ENCODE peak calls at places on chromosomes 7 and 10, in four cellular contexts. S is psoas muscle, A is RWPE2, J is heart left ventricle. G is an unnamed sample.
A peak's percentile ranks its signal among the peaks of the same experiment; 100 is the strongest.

GRCh38 chr7:92847305-92847704 is 10.9 kb upstream of the CDK6 start:
- ATAC-seq in A (no peak), S (no peak), J (no peak), G (no peak)

GRCh38 chr10:79181680-79182079 is 112.9 kb downstream of the ZMIZ1 start:
- ATAC-seq in S (no peak), A (no peak), J (peak; percentile 27), G (no peak)

GRCh38 chr7:112282476-112283188 is 76.1 kb downstream of the ZNF277 start:
- ATAC-seq in A (no peak), J (no peak), S (no peak), G (no peak)

GRCh38 chr10:21747809-21748208 is 213.8 kb downstream of the MLLT10 start:
- ATAC-seq in S (no peak), J (no peak), A (no peak), G (no peak)

GRCh38 chr7:128352138-128352537 is 8.4 kb upstream of the RBM28 start:
- ATAC-seq in A (peak; percentile 77), J (peak; percentile 59), S (peak; percentile 90), G (peak; percentile 82)

GRCh38 chr7:11233871-11234270 is 260.2 kb downstream of the PHF14 start:
- ATAC-seq in A (no peak), S (no peak), J (no peak), G (no peak)

GRCh38 chr7:37694208-37695080 is 10.9 kb downstream of the GPR141 start:
- ATAC-seq in A (peak; percentile 61), J (no peak), S (no peak), G (no peak)

GRCh38 chr7:101826081-101826835 is 8.8 kb downstream of the CUX1 start:
- ATAC-seq in A (no peak), J (no peak), S (no peak), G (no peak)

GRCh38 chr7:31918706-31919393 is 151.4 kb downstream of the PDE1C start:
- ATAC-seq in J (peak; percentile 41), A (no peak), S (peak; percentile 75), G (no peak)

GRCh38 chr10:105758209-105758998 is 1117.3 kb downstream of the SORCS3 start:
- ATAC-seq in A (no peak), J (peak; percentile 82), S (no peak), G (no peak)

GRCh38 chr10:49293208-49293603 is 5.8 kb upstream of the C10orf71 start:
- ATAC-seq in S (no peak), J (no peak), A (no peak), G (no peak)

GRCh38 chr10:122648599-122649428 is 50.8 kb downstream of the C10orf120 start:
- ATAC-seq in A (peak; percentile 42), J (peak; percentile 67), S (no peak), G (no peak)

GRCh38 chr10:3704565-3705360 is 80.2 kb downstream of the KLF6 start:
- ATAC-seq in S (no peak), A (no peak), J (peak; percentile 78), G (no peak)

GRCh38 chr7:30533886-30534285 is 29.3 kb upstream of the GGCT start:
- ATAC-seq in S (no peak), J (peak; percentile 84), A (no peak), G (peak; percentile 31)

GRCh38 chr7:36391436-36392198 is 2.0 kb downstream of the ANLN start:
- ATAC-seq in A (no peak), S (no peak), J (no peak), G (no peak)

GRCh38 chr10:78605800-78606350 is 462.9 kb upstream of the ZMIZ1 start:
- ATAC-seq in S (no peak), J (no peak), A (peak; percentile 94), G (no peak)

GRCh38 chr7:65809259-65809981 is 63.5 kb upstream of the VKORC1L1 start:
- ATAC-seq in J (no peak), A (no peak), S (no peak), G (no peak)

GRCh38 chr10:25556457-25556856 is 377.6 kb upstream of the MYO3A start:
- ATAC-seq in S (no peak), A (peak; percentile 96), J (no peak), G (no peak)

GRCh38 chr10:129730993-129731325 is 233.1 kb downstream of the EBF3 start:
- ATAC-seq in J (no peak), S (no peak), A (no peak), G (no peak)

G was measured in gastroesophageal sphincter.